ENCODE peak calls at places on chromosome 9, in nine cellular contexts. M, H, N, C, S, X, E, U and B are unnamed samples.

GRCh38 chr9:27278374-27278773 is 18.6 kb downstream of the EQTN start:
- ATAC-seq in U (no peak), S (no peak), E (no peak), N (no peak), H (no peak), M (no peak), X (no peak), C (no peak), B (peak; percentile 61)

GRCh38 chr9:120931278-120932085 is 4.9 kb upstream of the TRAF1 start:
- ATAC-seq in M (no peak), U (no peak), C (no peak), X (no peak), E (no peak), S (no peak), N (no peak), H (peak; percentile 42), B (no peak)

GRCh38 chr9:84592918-84593317 is 76.6 kb upstream of the NTRK2 start:
- ATAC-seq in E (no peak), H (no peak), U (no peak), N (no peak), M (no peak), C (no peak), X (no peak), S (no peak), B (no peak)

GRCh38 chr9:110844121-110844520 is 175.5 kb downstream of the MUSK start:
- ATAC-seq in M (no peak), S (no peak), E (no peak), H (no peak), N (no peak), U (no peak), C (no peak), X (no peak), B (no peak)

GRCh38 chr9:77449177-77450092 is 198.7 kb downstream of the GNA14 start:
- ATAC-seq in C (no peak), U (no peak), S (no peak), E (no peak), X (no peak), M (peak; percentile 81), N (no peak), H (peak; percentile 46), B (no peak)

GRCh38 chr9:127803507-127804352 is 1.0 kb downstream of the FPGS start:
- ATAC-seq in U (no peak), N (peak; percentile 31), M (peak; percentile 41), X (peak; percentile 2), H (peak; percentile 19), S (peak; percentile 37), C (peak; percentile 38), E (no peak), B (no peak)

GRCh38 chr9:107119735-107120134 is 163.3 kb upstream of the RAD23B start:
- ATAC-seq in C (peak; percentile 32), U (no peak), E (no peak), N (no peak), X (no peak), S (peak; percentile 77), M (no peak), H (no peak), B (no peak)

GRCh38 chr9:5446451-5447236 is 3.7 kb upstream of the CD274 start:
- ATAC-seq in M (no peak), C (no peak), H (no peak), X (no peak), E (no peak), N (no peak), U (no peak), S (no peak), B (no peak)

GRCh38 chr9:79569814-79570448 is 1.8 kb upstream of the TLE4 start:
- ATAC-seq in X (no peak), M (no peak), H (no peak), E (no peak), U (no peak), N (no peak), S (no peak), C (no peak), B (no peak)

GRCh38 chr9:91348191-91348790 is 13.4 kb downstream of the AUH start:
- ATAC-seq in E (no peak), N (no peak), C (no peak), S (no peak), U (no peak), M (no peak), H (no peak), X (no peak), B (no peak)

GRCh38 chr9:133162802-133163558 is 734 bp downstream of the GBGT1 start:
- ATAC-seq in N (no peak), X (no peak), M (no peak), E (peak; percentile 3), U (no peak), C (no peak), S (no peak), H (no peak), B (no peak)

GRCh38 chr9:125906144-125906543 is 159.0 kb downstream of the PBX3 start:
- ATAC-seq in X (no peak), M (no peak), U (no peak), N (no peak), S (no peak), E (no peak), H (peak; percentile 48), C (no peak), B (no peak)

GRCh38 chr9:121048175-121048574 is 1.9 kb downstream of the C5 start:
- ATAC-seq in E (no peak), H (peak; percentile 40), M (no peak), C (no peak), X (peak; percentile 53), U (no peak), N (no peak), S (no peak), B (no peak)

GRCh38 chr9:89542461-89543021 is 44.6 kb upstream of the SEMA4D start:
- ATAC-seq in E (no peak), X (no peak), U (no peak), H (no peak), C (no peak), M (no peak), S (no peak), N (no peak), B (no peak)

GRCh38 chr9:113131689-113132151 is 19.1 kb upstream of the SLC31A2 start:
- ATAC-seq in M (no peak), H (no peak), U (no peak), X (no peak), N (no peak), E (peak; percentile 33), S (peak; percentile 30), C (no peak), B (no peak)

GRCh38 chr9:120386390-120387131 is 193.4 kb downstream of the CDK5RAP2 start:
- ATAC-seq in X (peak; percentile 26), N (no peak), M (no peak), S (peak; percentile 52), U (peak; percentile 63), E (peak; percentile 12), H (no peak), C (no peak), B (no peak)

GRCh38 chr9:133642708-133643361 is 6.7 kb downstream of the DBH start:
- ATAC-seq in E (no peak), X (no peak), U (no peak), N (no peak), H (no peak), M (no peak), C (no peak), S (peak; percentile 60), B (no peak)

GRCh38 chr9:2027761-2028160 is 12.6 kb downstream of the SMARCA2 start:
- ATAC-seq in M (no peak), X (no peak), C (no peak), U (no peak), S (no peak), E (no peak), H (no peak), N (no peak), B (no peak)

GRCh38 chr9:32398207-32398606 is 13.8 kb downstream of the ACO1 start:
- ATAC-seq in N (no peak), H (peak; percentile 16), X (no peak), U (no peak), S (no peak), M (no peak), C (no peak), E (no peak), B (no peak)

GRCh38 chr9:135714242-135715055 is 12.5 kb downstream of the KCNT1 start:
- ATAC-seq in H (peak; percentile 29), S (no peak), X (no peak), M (no peak), C (no peak), E (no peak), U (no peak), N (no peak), B (no peak)

GRCh38 chr9:116087246-116087645 is 66.3 kb upstream of the PAPPA start:
- ATAC-seq in U (no peak), E (no peak), S (peak; percentile 87), X (no peak), M (peak; percentile 80), C (no peak), H (peak; percentile 69), N (peak; percentile 79), B (peak; percentile 46)

GRCh38 chr9:68895741-68896478 is 118.0 kb downstream of the PRKACG start:
- ATAC-seq in H (no peak), M (no peak), C (no peak), S (peak; percentile 27), N (no peak), U (peak; percentile 40), X (no peak), E (no peak), B (no peak)

GRCh38 chr9:87687207-87687606 is 38.7 kb upstream of the CTSL start:
- ATAC-seq in S (no peak), M (no peak), X (no peak), N (no peak), C (no peak), E (no peak), U (no peak), H (no peak), B (no peak)
- TF ChIP-seq POLR2A in S (no peak), M (no peak), X (no peak), N (no peak), C (no peak), E (no peak), U (no peak), H (no peak), B (no peak)

GRCh38 chr9:12958708-12959107 is 183.9 kb downstream of the LURAP1L start:
- ATAC-seq in U (no peak), H (no peak), N (no peak), X (no peak), C (no peak), E (no peak), S (no peak), M (no peak), B (no peak)
- TF ChIP-seq POLR2A in U (no peak), H (no peak), N (no peak), X (no peak), C (no peak), E (no peak), S (no peak), M (no peak), B (no peak)

DNA sequence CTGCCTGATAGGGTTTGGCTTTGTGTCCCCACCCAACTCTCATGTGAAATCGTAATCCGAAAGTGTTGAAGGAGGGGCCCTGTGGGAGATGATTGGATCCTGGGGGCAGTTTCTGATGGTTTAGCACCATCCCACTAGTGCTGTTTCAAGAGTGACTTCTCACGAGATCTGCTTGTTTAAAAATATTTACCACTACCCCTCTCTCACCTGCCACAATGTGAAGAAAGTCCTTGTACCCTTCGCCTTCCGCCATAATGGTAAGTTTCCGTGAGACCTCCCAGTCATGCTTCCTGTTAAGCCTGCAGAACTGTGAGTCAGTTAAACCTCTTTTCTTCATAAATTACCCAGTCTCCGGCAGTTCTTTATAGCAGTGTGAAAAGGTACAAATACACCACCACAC is 2.7 kb upstream of the RFX3 start:
- ATAC-seq in H (no peak), X (no peak), E (peak; percentile 47), N (no peak), S (no peak), M (no peak), U (no peak), C (no peak), B (no peak)
- TF ChIP-seq POLR2A in H (no peak), X (no peak), E (peak; percentile 65), N (no peak), S (no peak), M (no peak), U (no peak), C (no peak), B (no peak)

GRCh38 chr9:136939431-136939995 is 5.0 kb downstream of the FBXW5 start:
- ATAC-seq in C (no peak), S (no peak), U (no peak), H (no peak), M (no peak), E (no peak), X (no peak), N (no peak), B (no peak)
- TF ChIP-seq POLR2A in C (no peak), S (no peak), U (no peak), H (no peak), M (no peak), E (no peak), X (no peak), N (no peak), B (no peak)